ENCODE peak calls at places on chromosomes 11 and 22, in ten cellular contexts. A is PC-3; S is EL; K is fibroblast of villous mesenchyme; F is cortex of kidney; B is sigmoid colon; G is NCI-H1105 treated with DMSO at 0.1 percent for 48 hours; E is stimulated activated CD8-positive, alpha-beta memory T cell treated with anti-CD3 and anti-CD28 coated beads, Interleukin-4, amount 100 ng/mL, for 48 hours; U is NCI-H460; I is M059J. V is an unnamed sample.

GRCh38 chr11:34208266-34209135 is 103.1 kb downstream of the NAT10 start:
- DNase-seq in S (peak), K (peak), G (no peak), A (no peak), U (no peak), F (no peak), B (no peak), I (peak), E (peak), V (no peak)

GRCh38 chr11:67615455-67616430 is 9.0 kb downstream of the NDUFV1 start:
- DNase-seq in S (peak), A (peak), B (no peak), K (no peak), E (peak), F (no peak), U (peak), I (peak), G (peak), V (no peak)

GRCh38 chr22:42897960-42898359 is 40.9 kb upstream of the ARFGAP3 start:
- DNase-seq in S (no peak), U (no peak), A (no peak), G (no peak), K (no peak), E (no peak), B (no peak), F (no peak), I (no peak), V (no peak)

GRCh38 chr11:68396526-68396925 is 64.0 kb upstream of the PPP6R3 start:
- DNase-seq in E (no peak), K (no peak), F (no peak), U (no peak), A (no peak), I (no peak), S (no peak), B (no peak), G (no peak), V (no peak)

GRCh38 chr11:128251140-128251539 is 336.2 kb downstream of the ETS1 start:
- DNase-seq in I (no peak), G (no peak), S (peak), A (peak), K (peak), U (no peak), F (no peak), B (no peak), E (no peak), V (no peak)

GRCh38 chr11:75307058-75307457 is 44.4 kb downstream of the ARRB1 start:
- DNase-seq in S (no peak), U (no peak), E (no peak), K (no peak), A (no peak), G (no peak), F (no peak), I (no peak), B (no peak), V (no peak)

GRCh38 chr11:62602141-62603071 is 741 bp upstream of the MTA2 start:
- DNase-seq in A (peak), I (no peak), F (no peak), B (peak), E (no peak), U (no peak), K (peak), G (peak), S (peak), V (no peak)

GRCh38 chr11:123742334-123742733 is 874 bp upstream of the ZNF202 start:
- DNase-seq in E (no peak), B (no peak), F (no peak), K (no peak), I (no peak), G (no peak), U (no peak), S (no peak), A (no peak), V (no peak)

GRCh38 chr11:42951266-42951665 is 360.5 kb upstream of the API5 start:
- DNase-seq in K (no peak), E (no peak), S (no peak), U (no peak), F (no peak), I (peak), A (peak), G (peak), B (no peak), V (no peak)

GRCh38 chr11:33195391-33196190 is 34.3 kb upstream of the CSTF3 start:
- DNase-seq in F (no peak), A (no peak), E (no peak), B (no peak), U (no peak), K (peak), I (no peak), S (no peak), G (no peak), V (no peak)

GRCh38 chr11:74326665-74327064 is 15.2 kb upstream of the P4HA3 start:
- DNase-seq in E (no peak), F (no peak), A (no peak), U (no peak), S (no peak), I (no peak), G (no peak), B (no peak), K (no peak), V (no peak)

GRCh38 chr11:31810779-31811647 is at the start of gene PAX6:
- DNase-seq in G (peak), U (peak), S (peak), E (no peak), K (peak), A (peak), F (no peak), I (peak), B (peak), V (no peak)

GRCh38 chr11:117199061-117199915 is at the start of gene TAGLN:
- DNase-seq in U (no peak), K (peak), G (no peak), S (peak), E (no peak), I (peak), B (peak), A (peak), F (no peak), V (peak)

GRCh38 chr11:76329084-76329648 is 51.8 kb downstream of the THAP12 start:
- DNase-seq in K (peak), A (no peak), B (no peak), I (no peak), S (peak), G (no peak), E (no peak), F (no peak), U (no peak), V (peak)

GRCh38 chr22:41512421-41513194 is 31.7 kb downstream of the POLR3H start:
- DNase-seq in B (no peak), K (peak), S (peak), U (peak), G (no peak), A (peak), I (peak), E (no peak), F (no peak), V (no peak)

GRCh38 chr11:16976360-16976759 is 37.9 kb downstream of the PLEKHA7 start:
- DNase-seq in K (no peak), I (no peak), G (no peak), E (no peak), S (no peak), A (no peak), F (no peak), U (no peak), B (no peak), V (no peak)

GRCh38 chr11:78460468-78460867 is 42.8 kb upstream of the GAB2 start:
- DNase-seq in F (no peak), G (no peak), S (peak), E (no peak), U (no peak), B (no peak), A (peak), I (peak), K (no peak), V (no peak)